ENCODE peak calls at places on chromosomes 12 and 14, in six cellular contexts. Y, E, I, H, U and W are unnamed samples.

GRCh38 chr14:68816943-68817430 is 24.1 kb upstream of the ZFP36L1 start:
- DNase-seq in H (no peak), E (no peak), U (no peak), Y (no peak), I (no peak), W (no peak)

GRCh38 chr12:1915082-1915968 is 3.1 kb downstream of the CACNA2D4 start:
- DNase-seq in Y (no peak), H (peak), I (no peak), U (no peak), E (no peak), W (peak)

GRCh38 chr12:26979733-26980132 is 34.5 kb downstream of the TM7SF3 start:
- DNase-seq in Y (no peak), U (no peak), E (no peak), H (no peak), I (no peak), W (no peak)

GRCh38 chr14:80152166-80152565 is 59.1 kb downstream of the DIO2 start:
- DNase-seq in E (no peak), I (no peak), Y (no peak), U (no peak), H (no peak), W (no peak)

GRCh38 chr12:13173012-13173441 is 23.5 kb upstream of the EMP1 start:
- DNase-seq in U (no peak), H (no peak), I (no peak), Y (no peak), E (no peak), W (no peak)

GRCh38 chr12:92068441-92068840 is 77.2 kb downstream of the BTG1 start:
- DNase-seq in H (no peak), E (no peak), I (no peak), U (no peak), Y (no peak), W (no peak)

GRCh38 chr12:29889737-29890136 is 106.0 kb upstream of the TMTC1 start:
- DNase-seq in E (peak), H (no peak), U (peak), Y (peak), I (no peak), W (no peak)

GRCh38 chr12:132244724-132245295 is 84.6 kb downstream of the GALNT9 start:
- DNase-seq in U (no peak), Y (no peak), H (no peak), E (no peak), I (no peak), W (no peak)

GRCh38 chr12:46657416-46658411 is 168.1 kb downstream of the SLC38A4 start:
- DNase-seq in U (no peak), I (no peak), H (no peak), Y (no peak), E (no peak), W (no peak)

GRCh38 chr14:93303659-93304058 is 29.2 kb downstream of the BTBD7 start:
- DNase-seq in Y (no peak), I (no peak), U (no peak), E (no peak), H (no peak), W (no peak)

GRCh38 chr12:48070033-48070432 is 35.8 kb downstream of the SENP1 start:
- DNase-seq in U (no peak), I (no peak), E (no peak), Y (no peak), H (no peak), W (no peak)

GRCh38 chr14:77203611-77204456 is 22.2 kb downstream of the TMEM63C start:
- DNase-seq in I (no peak), Y (no peak), H (no peak), U (no peak), E (no peak), W (no peak)

GRCh38 chr14:57383125-57383524 is 7.3 kb upstream of the NAA30 start:
- DNase-seq in Y (no peak), I (no peak), H (no peak), U (no peak), E (no peak), W (no peak)

GRCh38 chr12:11705010-11705409 is 55.5 kb downstream of the ETV6 start:
- DNase-seq in I (peak), U (no peak), H (no peak), E (no peak), Y (no peak), W (no peak)

GRCh38 chr12:25959069-25959961 is 833 bp downstream of the RASSF8 start:
- DNase-seq in H (peak), E (peak), I (peak), Y (peak), U (peak), W (no peak)

GRCh38 chr12:750356-751191 is 1.8 kb upstream of the WNK1 start:
- DNase-seq in U (no peak), E (no peak), H (no peak), I (no peak), Y (no peak), W (no peak)

GRCh38 chr12:38123566-38124246 is 192.9 kb upstream of the ALG10B start:
- DNase-seq in Y (no peak), I (no peak), E (no peak), U (no peak), H (no peak), W (no peak)

GRCh38 chr14:103071544-103072251 is 12.3 kb upstream of the LBHD2 start:
- DNase-seq in E (no peak), Y (no peak), I (no peak), U (no peak), H (no peak), W (no peak)

GRCh38 chr12:32690927-32691326 is 11.8 kb downstream of the DNM1L start:
- DNase-seq in E (no peak), I (no peak), Y (no peak), H (no peak), U (no peak), W (no peak)

GRCh38 chr12:123253606-123254459 is 17.8 kb downstream of the CDK2AP1 start:
- DNase-seq in H (no peak), U (no peak), E (no peak), I (no peak), Y (peak), W (no peak)

GRCh38 chr12:49827351-49828099 is 688 bp downstream of the NCKAP5L start:
- DNase-seq in H (peak), U (peak), Y (peak), I (peak), E (peak), W (peak)

GRCh38 chr12:10243803-10244520 is 31.3 kb downstream of the GABARAPL1 start:
- DNase-seq in H (peak), I (no peak), U (no peak), E (no peak), Y (no peak), W (peak)

GRCh38 chr14:53032161-53032803 is 81.4 kb upstream of the FERMT2 start:
- DNase-seq in U (no peak), Y (no peak), I (no peak), H (no peak), E (peak), W (no peak)

GRCh38 chr14:87944987-87945604 is 47.9 kb downstream of the GALC start:
- DNase-seq in U (no peak), Y (no peak), E (peak), I (no peak), H (peak), W (no peak)

GRCh38 chr14:52455291-52456088 is 96.8 kb downstream of the TXNDC16 start:
- DNase-seq in Y (no peak), E (no peak), H (no peak), I (no peak), U (no peak), W (no peak)

GRCh38 chr12:132506730-132507538 is 17.0 kb downstream of the FBRSL1 start:
- DNase-seq in I (no peak), U (no peak), H (peak), Y (peak), E (no peak), W (peak)

GRCh38 chr12:76032043-76032981 is 736 bp upstream of the PHLDA1 start:
- DNase-seq in I (peak), E (peak), H (peak), Y (peak), U (peak), W (peak)

GRCh38 chr14:60760648-60761364 is 26.2 kb downstream of the MNAT1 start:
- DNase-seq in I (no peak), H (no peak), Y (no peak), E (no peak), U (no peak), W (no peak)

GRCh38 chr12:112234303-112234702 is 108.9 kb downstream of the TRAFD1 start:
- DNase-seq in H (no peak), U (no peak), E (no peak), I (no peak), Y (no peak), W (no peak)